ENCODE peak calls at places on chromosomes 4 and X, in five cellular contexts. D is mammary epithelial cell; I is amniotic epithelial cell; T is stimulated activated CD8-positive, alpha-beta memory T cell treated with anti-CD3 and anti-CD28 coated beads, Interleukin-15, amount 100 ng/mL, for 4 hours; K is activated T-cell treated with anti-CD3 and anti-CD28 coated beads, Interleukin-2, amount 50 U/mL, for 24 hours. A is an unnamed sample.

GRCh38 chr4:81326581-81326980 is 111.6 kb upstream of the PRKG2 start:
- DNase-seq in T (no peak), K (no peak), D (no peak), I (no peak), A (no peak)

GRCh38 chrX:361231-362145 is 25.2 kb downstream of the PPP2R3B start:
- DNase-seq in I (no peak), K (no peak), D (no peak), T (no peak), A (no peak)

GRCh38 chr4:47736555-47736954 is 101.3 kb downstream of the CORIN start:
- DNase-seq in D (no peak), T (no peak), I (no peak), K (no peak), A (no peak)

GRCh38 chrX:43559643-43560042 is 96.5 kb upstream of the MAOA start:
- DNase-seq in I (peak), T (no peak), K (peak), D (peak), A (no peak)

GRCh38 chr4:147943159-147943638 is 211.3 kb downstream of the ARHGAP10 start:
- DNase-seq in K (no peak), I (no peak), T (no peak), D (no peak), A (no peak)

GRCh38 chr4:24070117-24070516 is 180.3 kb upstream of the PPARGC1A start:
- DNase-seq in T (no peak), D (peak), K (no peak), I (peak), A (no peak)

GRCh38 chr4:149521611-149522010 is 294.0 kb downstream of the IQCM start:
- DNase-seq in D (no peak), I (peak), K (no peak), T (no peak), A (no peak)

GRCh38 chr4:47863486-47863885 is 25.6 kb upstream of the CORIN start:
- DNase-seq in I (no peak), D (no peak), T (no peak), K (no peak), A (no peak)

GRCh38 chrX:16212024-16212423 is 44.7 kb downstream of the MAGEB17 start:
- DNase-seq in T (no peak), K (no peak), D (peak), I (peak), A (no peak)

GRCh38 chrX:13775837-13776236 is 41.1 kb downstream of the GPM6B start:
- DNase-seq in D (no peak), T (no peak), I (no peak), K (no peak), A (no peak)

A was measured in SIG-M5.